ENCODE peak calls at places on chromosomes 12 and 14, in seven cellular contexts. Z is RCC 7860; E is activated CD8-positive, alpha-beta memory T cell treated with anti-CD3 and anti-CD28 coated beads, Interleukin-2, amount 50 U/mL, for 4 hours; M is activated CD4-positive, alpha-beta T cell treated with anti-CD3 and anti-CD28 coated beads, Interleukin-2, amount 50 U/mL, for 24 hours; X is stimulated activated CD8-positive, alpha-beta memory T cell treated with anti-CD3 and anti-CD28 coated beads, Interleukin-4, amount 100 ng/mL, for 48 hours; O is stimulated activated CD4-positive, alpha-beta T cell treated with anti-CD3 and anti-CD28 coated beads, Interleukin-12 subunit alpha, Interleukin-12 subunit beta, amount 100 ng/mL, for 4 hours; V is neural progenitor cell. J is an unnamed sample.

GRCh38 chr14:76196980-76197379 is 45.3 kb downstream of the GPATCH2L start:
- DNase-seq in M (no peak), X (no peak), O (no peak), V (no peak), Z (no peak), E (no peak), J (no peak)

GRCh38 chr14:82642425-82642824 is 1108.8 kb upstream of the SEL1L start:
- DNase-seq in E (no peak), M (no peak), V (peak), X (no peak), Z (no peak), O (no peak), J (no peak)

GRCh38 chr12:6070472-6071257 is 53.8 kb downstream of the VWF start:
- DNase-seq in X (no peak), Z (no peak), E (no peak), V (no peak), O (no peak), M (no peak), J (no peak)

GRCh38 chr14:58901826-58902225 is 264.1 kb downstream of the DACT1 start:
- DNase-seq in X (no peak), O (no peak), M (no peak), V (no peak), Z (no peak), E (no peak), J (no peak)

GRCh38 chr12:24795699-24796385 is 153.1 kb downstream of the BCAT1 start:
- DNase-seq in X (peak), O (no peak), E (no peak), Z (no peak), M (no peak), V (no peak), J (no peak)

GRCh38 chr12:51349026-51349425 is 2.5 kb upstream of the CELA1 start:
- DNase-seq in M (no peak), Z (no peak), O (no peak), E (no peak), X (no peak), V (no peak), J (no peak)

GRCh38 chr12:31582155-31582554 is 8.8 kb downstream of the DENND5B start:
- DNase-seq in X (no peak), O (no peak), V (no peak), M (no peak), E (no peak), Z (peak), J (no peak)

GRCh38 chr12:31206038-31206670 is 119.8 kb downstream of the SINHCAF start:
- DNase-seq in Z (no peak), X (no peak), E (no peak), M (no peak), O (no peak), V (no peak), J (no peak)

GRCh38 chr14:92590941-92591340 is 77.4 kb downstream of the RIN3 start:
- DNase-seq in O (no peak), M (no peak), Z (no peak), V (no peak), E (no peak), X (no peak), J (no peak)

GRCh38 chr12:92445253-92446081 is 257.3 kb upstream of the PLEKHG7 start:
- DNase-seq in E (no peak), Z (no peak), V (no peak), X (no peak), M (no peak), O (no peak), J (no peak)

GRCh38 chr14:75001899-75002298 is 822 bp upstream of the EIF2B2 start:
- DNase-seq in O (no peak), X (no peak), E (no peak), M (no peak), V (no peak), Z (no peak), J (no peak)

GRCh38 chr14:34425095-34425851 is 36.8 kb downstream of the SPTSSA start:
- DNase-seq in Z (no peak), O (no peak), X (no peak), E (no peak), V (no peak), M (no peak), J (no peak)

GRCh38 chr14:74973003-74973614 is 17.7 kb upstream of the PGF start:
- DNase-seq in Z (peak), M (no peak), O (peak), E (no peak), V (no peak), X (peak), J (no peak)

J was measured in T-helper 9 cell.